ENCODE peak calls at places on chromosomes 7 and 10, in five cellular contexts. M, P, C, B and D are unnamed samples.

GRCh38 chr7:141975806-141976523 is 2.4 kb upstream of the TAS2R38 start:
- DNase-seq in P (peak; percentile 81), C (peak; percentile 80), B (peak; percentile 57), M (peak; percentile 90), D (peak; percentile 74)

GRCh38 chr7:107047902-107048782 is 3.6 kb downstream of the PRKAR2B start:
- DNase-seq in M (no peak), P (no peak), B (no peak), C (no peak), D (no peak)

GRCh38 chr7:50166997-50167961 is 74.2 kb upstream of the ZPBP start:
- DNase-seq in M (no peak), C (no peak), P (no peak), B (no peak), D (no peak)

GRCh38 chr10:30671011-30671616 is 41.6 kb upstream of the LYZL2 start:
- DNase-seq in P (peak; percentile 76), M (peak; percentile 48), C (peak; percentile 75), B (no peak), D (no peak)

GRCh38 chr10:102410427-102411073 is 8.0 kb downstream of the PSD start:
- DNase-seq in M (no peak), P (no peak), B (no peak), C (peak; percentile 31), D (no peak)

GRCh38 chr7:460374-461117 is 59.1 kb downstream of the PDGFA start:
- DNase-seq in P (no peak), M (no peak), C (peak; percentile 73), B (no peak), D (no peak)

GRCh38 chr7:106367018-106367420 is 82.2 kb upstream of the NAMPT start:
- DNase-seq in M (no peak), B (no peak), P (no peak), C (peak; percentile 58), D (no peak)

GRCh38 chr10:84921701-84922100 is 593.3 kb downstream of the CCSER2 start:
- DNase-seq in P (no peak), M (no peak), C (no peak), B (no peak), D (no peak)

GRCh38 chr7:131586259-131586658 is 29.8 kb upstream of the PODXL start:
- DNase-seq in C (no peak), M (peak; percentile 18), P (no peak), B (peak; percentile 38), D (no peak)

GRCh38 chr7:141891338-141891737 is 24.9 kb upstream of the OR9A4 start:
- DNase-seq in B (no peak), C (no peak), P (no peak), M (no peak), D (no peak)

GRCh38 chr10:43843331-43844101 is 194.8 kb upstream of the ZNF32 start:
- DNase-seq in P (no peak), M (no peak), C (peak; percentile 89), B (peak; percentile 65), D (no peak)

GRCh38 chr10:72243822-72244437 is 27.9 kb upstream of the ASCC1 start:
- DNase-seq in P (no peak), C (peak; percentile 95), B (peak; percentile 68), M (peak; percentile 84), D (no peak)

GRCh38 chr10:79196470-79197461 is 128.0 kb downstream of the ZMIZ1 start:
- DNase-seq in C (peak; percentile 71), B (peak; percentile 79), P (peak; percentile 76), M (peak; percentile 82), D (no peak)

GRCh38 chr10:129966831-129967578 is 2.9 kb upstream of the EBF3 start:
- DNase-seq in P (peak; percentile 39), B (no peak), M (no peak), C (no peak), D (no peak)

GRCh38 chr10:29479081-29479917 is 155.5 kb downstream of the SVIL start:
- DNase-seq in M (no peak), C (no peak), B (no peak), P (no peak), D (no peak)

GRCh38 chr10:53314856-53315255 is 542.3 kb upstream of the MBL2 start:
- DNase-seq in C (peak; percentile 89), P (no peak), B (no peak), M (no peak), D (no peak)

GRCh38 chr10:121751191-121751760 is 153.0 kb upstream of the FGFR2 start:
- DNase-seq in P (no peak), C (no peak), M (no peak), B (no peak), D (no peak)

GRCh38 chr7:37208528-37208927 is 240.1 kb downstream of the ELMO1 start:
- DNase-seq in B (peak; percentile 44), P (peak; percentile 17), M (peak; percentile 60), C (peak; percentile 33), D (peak; percentile 52)

GRCh38 chr10:84590794-84591193 is 262.4 kb downstream of the CCSER2 start:
- DNase-seq in C (no peak), P (no peak), B (peak; percentile 21), M (no peak), D (no peak)

GRCh38 chr7:56291-56913 is 136.0 kb upstream of the FAM20C start:
- DNase-seq in M (no peak), P (no peak), B (no peak), C (no peak), D (no peak)

GRCh38 chr7:94244760-94245159 is 149.9 kb upstream of the COL1A2 start:
- DNase-seq in B (no peak), P (no peak), M (no peak), C (peak; percentile 16), D (no peak)

GRCh38 chr7:140704205-140704604 is 7.7 kb downstream of the NDUFB2 start:
- DNase-seq in B (no peak), P (no peak), M (no peak), C (no peak), D (no peak)

GRCh38 chr10:46536781-46537180 is 19.7 kb downstream of the GPRIN2 start:
- DNase-seq in M (no peak), B (no peak), P (no peak), C (no peak), D (no peak)

GRCh38 chr10:43250925-43251663 is 15.8 kb downstream of the RASGEF1A start:
- DNase-seq in C (no peak), P (no peak), B (peak; percentile 9), M (peak; percentile 9), D (no peak)

GRCh38 chr7:107917770-107918651 is 27.0 kb downstream of the DLD start:
- DNase-seq in P (no peak), C (no peak), B (no peak), M (no peak), D (no peak)

GRCh38 chr10:104766341-104766740 is 125.3 kb downstream of the SORCS3 start:
- DNase-seq in B (no peak), C (peak; percentile 4), M (no peak), P (no peak), D (peak; percentile 8)

GRCh38 chr10:112750427-112751167 is 199.4 kb upstream of the TCF7L2 start:
- DNase-seq in P (no peak), C (no peak), M (no peak), B (no peak), D (no peak)

GRCh38 chr7:91324663-91325062 is 60.4 kb downstream of the FZD1 start:
- DNase-seq in M (no peak), C (no peak), P (no peak), B (no peak), D (no peak)
- H3K27ac ChIP-seq in M (no peak overlapping the region), C (no peak overlapping the region), P (no peak overlapping the region), B (no peak overlapping the region), D (no peak overlapping the region)

DNA sequence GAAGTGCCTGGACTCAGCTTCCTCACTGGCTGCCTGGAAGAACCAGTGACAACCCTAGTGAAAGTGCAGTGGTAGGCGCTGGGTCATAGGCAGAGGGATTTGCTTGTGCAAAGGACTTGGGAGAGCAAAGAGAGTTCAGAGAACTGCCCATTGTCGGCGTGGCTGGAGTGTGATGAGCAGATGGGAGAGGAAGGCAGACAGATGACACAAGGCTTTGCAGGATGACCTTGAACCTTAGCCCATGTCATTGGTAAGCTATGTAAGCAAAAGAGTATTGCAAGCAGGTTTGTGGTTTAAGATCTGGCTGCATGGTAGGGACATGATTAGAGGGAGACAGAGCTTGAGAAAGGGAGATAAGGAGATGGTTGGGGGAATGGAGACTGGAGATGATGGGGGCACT is 35.3 kb upstream of the NOBOX start:
- DNase-seq in B (no peak), P (no peak), C (no peak), M (no peak), D (no peak)
- H3K27ac ChIP-seq in B (no peak overlapping the region), P (no peak overlapping the region), C (no peak overlapping the region), M (no peak overlapping the region), D (no peak overlapping the region)

GRCh38 chr7:139232893-139233292 is 1.9 kb downstream of the UBN2 start:
- DNase-seq in M (no peak), P (no peak), C (peak; percentile 73), B (no peak), D (no peak)

GRCh38 chr7:139232377-139232717 is 1.3 kb downstream of the UBN2 start:
- DNase-seq in C (no peak), B (no peak), M (no peak), P (no peak), D (no peak)

GRCh38 chr7:139230484-139230773 is 608 bp upstream of the UBN2 start:
- DNase-seq in P (no peak), M (no peak), C (no peak), B (no peak), D (no peak)

GRCh38 chr7:139230774-139231512 is at the start of gene UBN2:
- DNase-seq in C (peak; percentile 97), B (peak; percentile 97), P (peak; percentile 98), M (peak; percentile 98), D (peak; percentile 97)

DNA sequence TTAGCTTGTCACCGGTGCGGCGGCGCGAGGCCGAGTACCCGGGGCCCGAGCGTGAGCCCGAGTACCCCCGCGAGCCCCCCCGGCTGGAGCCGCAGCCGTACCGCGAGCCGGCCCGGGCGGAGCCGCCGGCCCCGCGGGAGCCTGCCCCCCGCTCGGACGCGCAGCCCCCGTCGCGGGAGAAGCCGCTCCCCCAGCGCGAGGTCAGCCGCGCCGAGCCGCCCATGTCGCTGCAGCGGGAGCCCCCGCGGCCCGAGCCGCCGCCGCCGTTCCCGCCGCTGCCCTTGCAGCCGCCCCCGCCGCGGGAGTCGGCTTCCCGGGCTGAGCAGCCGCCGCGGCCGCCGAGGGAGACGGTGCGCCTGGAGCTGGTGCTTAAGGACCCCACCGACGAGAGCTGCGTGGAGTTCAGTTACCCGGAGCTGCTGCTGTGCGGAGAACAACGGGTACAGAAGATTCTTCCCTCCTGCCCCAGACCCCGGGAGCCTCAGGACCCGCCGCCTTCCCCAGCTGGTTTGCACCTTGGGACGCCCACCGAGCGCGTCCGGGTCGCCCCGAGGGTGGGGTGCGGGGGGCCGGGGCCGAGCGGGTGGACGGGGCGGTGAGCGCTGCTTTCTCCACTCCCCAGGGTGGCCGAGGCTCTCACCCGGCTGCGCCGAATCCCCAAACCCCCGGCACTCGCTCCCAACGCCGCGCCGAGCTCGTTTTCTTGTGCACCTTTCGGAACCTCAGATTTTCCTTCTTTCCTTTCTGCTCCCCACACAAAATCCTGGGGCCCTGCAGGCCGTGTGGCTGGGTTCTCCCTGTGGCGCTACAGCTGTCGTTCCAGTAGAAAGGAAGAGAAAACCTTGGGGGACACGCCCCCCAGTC is 708 bp downstream of the UBN2 start:
- DNase-seq in P (peak; percentile 9), M (peak; percentile 52), C (peak; percentile 72), B (peak; percentile 17), D (peak; percentile 23)
- H3K27ac ChIP-seq in P (peak overlapping the region; percentile 64), M (peak overlapping the region; percentile 95), C (peak overlapping the region; percentile 85), B (peak overlapping the region; percentile 96), D (peak overlapping the region; percentile 93)

DNA sequence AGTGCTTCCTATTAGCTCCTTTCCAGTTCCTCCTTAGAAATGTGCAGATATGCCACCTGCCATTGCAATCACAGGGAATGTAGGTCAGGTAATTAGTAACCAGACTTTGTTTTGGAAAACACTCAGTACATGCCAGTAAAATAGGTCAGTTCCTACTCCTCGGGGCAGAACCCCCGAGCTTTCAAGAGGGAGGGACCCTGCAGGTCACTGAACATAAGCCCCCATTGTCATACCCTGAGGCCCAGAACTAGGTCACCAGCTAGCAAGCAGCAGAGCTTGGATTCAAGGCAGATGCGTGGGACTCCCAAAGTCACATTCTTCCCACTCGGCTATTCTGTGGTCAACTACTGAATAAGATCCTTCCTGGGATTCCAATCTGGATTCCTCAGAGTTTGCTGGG is 104.8 kb downstream of the PPP1R3C start:
- DNase-seq in P (no peak), M (no peak), B (no peak), C (no peak), D (no peak)
- H3K27ac ChIP-seq in P (no peak overlapping the region), M (no peak overlapping the region), B (no peak overlapping the region), C (no peak overlapping the region), D (no peak overlapping the region)